ENCODE peak calls at places on chromosomes 12 and 14, in six cellular contexts. One of them, this sample, is unnamed.

GRCh38 chr12:80815351-80815750 is 98.6 kb downstream of the MYF5 start:
- DNase-seq in GM23248: no peak
- DNase-seq in GM12878: no peak
- DNase-seq in DND-41: no peak
- DNase-seq in neural progenitor cell: no peak
- DNase-seq in MM.1S: no peak
- DNase-seq in this sample: no peak

GRCh38 chr14:104353221-104353920 is 215.0 kb downstream of the KIF26A start:
- DNase-seq in GM23248: no peak
- DNase-seq in GM12878: no peak
- DNase-seq in DND-41: no peak
- DNase-seq in neural progenitor cell: no peak
- DNase-seq in MM.1S: no peak
- DNase-seq in this sample: no peak

GRCh38 chr12:50533971-50534370 is 29.2 kb downstream of the DIP2B start:
- DNase-seq in GM23248: peak; percentile 51
- DNase-seq in GM12878: no peak
- DNase-seq in DND-41: no peak
- DNase-seq in neural progenitor cell: no peak
- DNase-seq in MM.1S: no peak
- DNase-seq in this sample: no peak

GRCh38 chr14:94473666-94474410 is 2.2 kb downstream of the SERPINA9 start:
- DNase-seq in GM23248: no peak
- DNase-seq in GM12878: no peak
- DNase-seq in DND-41: no peak
- DNase-seq in neural progenitor cell: no peak
- DNase-seq in MM.1S: no peak
- DNase-seq in this sample: no peak

GRCh38 chr14:93892505-93892839 is 34.7 kb upstream of the FAM181A start:
- DNase-seq in GM23248: no peak
- DNase-seq in GM12878: no peak
- DNase-seq in DND-41: no peak
- DNase-seq in neural progenitor cell: no peak
- DNase-seq in MM.1S: no peak
- DNase-seq in this sample: no peak

GRCh38 chr14:61140872-61141271 is 140.3 kb downstream of the TMEM30B start:
- DNase-seq in GM23248: peak; percentile 84
- DNase-seq in GM12878: no peak
- DNase-seq in DND-41: no peak
- DNase-seq in neural progenitor cell: no peak
- DNase-seq in MM.1S: no peak
- DNase-seq in this sample: no peak

GRCh38 chr14:77339407-77339806 is 18.6 kb downstream of the GSTZ1 start:
- DNase-seq in GM23248: peak; percentile 86
- DNase-seq in GM12878: no peak
- DNase-seq in DND-41: no peak
- DNase-seq in neural progenitor cell: no peak
- DNase-seq in MM.1S: no peak
- DNase-seq in this sample: no peak

GRCh38 chr14:69948311-69948710 is 69.1 kb downstream of the SMOC1 start:
- DNase-seq in GM23248: no peak
- DNase-seq in GM12878: no peak
- DNase-seq in DND-41: no peak
- DNase-seq in neural progenitor cell: no peak
- DNase-seq in MM.1S: no peak
- DNase-seq in this sample: no peak

GRCh38 chr12:39405580-39405979 is 37.3 kb downstream of the KIF21A start:
- DNase-seq in GM23248: no peak
- DNase-seq in GM12878: peak; percentile 13
- DNase-seq in DND-41: no peak
- DNase-seq in neural progenitor cell: no peak
- DNase-seq in MM.1S: no peak
- DNase-seq in this sample: no peak

GRCh38 chr14:24693941-24694507 is 60.0 kb upstream of the GZMB start:
- DNase-seq in GM23248: no peak
- DNase-seq in GM12878: no peak
- DNase-seq in DND-41: no peak
- DNase-seq in neural progenitor cell: no peak
- DNase-seq in MM.1S: no peak
- DNase-seq in this sample: no peak

GRCh38 chr14:88753873-88754272 is 38.9 kb downstream of the EML5 start:
- DNase-seq in GM23248: no peak
- DNase-seq in GM12878: no peak
- DNase-seq in DND-41: no peak
- DNase-seq in neural progenitor cell: no peak
- DNase-seq in MM.1S: no peak
- DNase-seq in this sample: no peak

GRCh38 chr14:101602466-101602840 is 41.2 kb downstream of the DIO3 start:
- DNase-seq in GM23248: no peak
- DNase-seq in GM12878: no peak
- DNase-seq in DND-41: peak; percentile 3
- DNase-seq in neural progenitor cell: no peak
- DNase-seq in MM.1S: no peak
- DNase-seq in this sample: no peak

GRCh38 chr12:107917912-107918800 is 143.7 kb downstream of the ASCL4 start:
- DNase-seq in GM23248: peak; percentile 44
- DNase-seq in GM12878: no peak
- DNase-seq in DND-41: no peak
- DNase-seq in neural progenitor cell: peak; percentile 69
- DNase-seq in MM.1S: peak; percentile 54
- DNase-seq in this sample: no peak

GRCh38 chr12:130484221-130484620 is 146.5 kb downstream of the PIWIL1 start:
- DNase-seq in GM23248: no peak
- DNase-seq in GM12878: no peak
- DNase-seq in DND-41: no peak
- DNase-seq in neural progenitor cell: no peak
- DNase-seq in MM.1S: no peak
- DNase-seq in this sample: no peak

GRCh38 chr12:19912996-19913395 is 455.3 kb upstream of the PDE3A start:
- DNase-seq in GM23248: no peak
- DNase-seq in GM12878: no peak
- DNase-seq in DND-41: no peak
- DNase-seq in neural progenitor cell: peak; percentile 8
- DNase-seq in MM.1S: no peak
- DNase-seq in this sample: no peak

GRCh38 chr14:30005114-30005698 is 77.6 kb upstream of the PRKD1 start:
- DNase-seq in GM23248: peak; percentile 75
- DNase-seq in GM12878: no peak
- DNase-seq in DND-41: no peak
- DNase-seq in neural progenitor cell: peak; percentile 53
- DNase-seq in MM.1S: peak; percentile 35
- DNase-seq in this sample: peak; percentile 39

GRCh38 chr14:88218119-88218915 is 104.8 kb downstream of the KCNK10 start:
- DNase-seq in GM23248: no peak
- DNase-seq in GM12878: no peak
- DNase-seq in DND-41: no peak
- DNase-seq in neural progenitor cell: no peak
- DNase-seq in MM.1S: no peak
- DNase-seq in this sample: no peak

GRCh38 chr14:67618617-67619063 is 1.1 kb upstream of the ARG2 start:
- DNase-seq in GM23248: peak; percentile 91
- DNase-seq in GM12878: no peak
- DNase-seq in DND-41: peak; percentile 16
- DNase-seq in neural progenitor cell: peak; percentile 62
- DNase-seq in MM.1S: peak; percentile 56
- DNase-seq in this sample: peak; percentile 67

GRCh38 chr14:36656769-36657408 is 4.8 kb upstream of the PAX9 start:
- DNase-seq in GM23248: peak; percentile 7
- DNase-seq in GM12878: no peak
- DNase-seq in DND-41: no peak
- DNase-seq in neural progenitor cell: peak; percentile 48
- DNase-seq in MM.1S: no peak
- DNase-seq in this sample: no peak

GRCh38 chr12:32896438-32897275 is at the start of gene PKP2:
- DNase-seq in GM23248: peak; percentile 21
- DNase-seq in GM12878: no peak
- DNase-seq in DND-41: no peak
- DNase-seq in neural progenitor cell: peak; percentile 90
- DNase-seq in MM.1S: peak; percentile 91
- DNase-seq in this sample: no peak

GRCh38 chr12:62659457-62660295 is 193.1 kb downstream of the MON2 start:
- DNase-seq in GM23248: peak; percentile 6
- DNase-seq in GM12878: no peak
- DNase-seq in DND-41: no peak
- DNase-seq in neural progenitor cell: peak; percentile 81
- DNase-seq in MM.1S: no peak
- DNase-seq in this sample: no peak

GRCh38 chr12:29781176-29781575 is 2.6 kb downstream of the TMTC1 start:
- DNase-seq in GM23248: no peak
- DNase-seq in GM12878: no peak
- DNase-seq in DND-41: no peak
- DNase-seq in neural progenitor cell: no peak
- DNase-seq in MM.1S: no peak
- DNase-seq in this sample: no peak

GRCh38 chr12:42684171-42685071 is 94.9 kb upstream of the PRICKLE1 start:
- DNase-seq in GM23248: peak; percentile 76
- DNase-seq in GM12878: no peak
- DNase-seq in DND-41: no peak
- DNase-seq in neural progenitor cell: no peak
- DNase-seq in MM.1S: no peak
- DNase-seq in this sample: no peak

GRCh38 chr14:70045715-70046535 is 142.8 kb downstream of the SLC8A3 start:
- DNase-seq in GM23248: peak; percentile 63
- DNase-seq in GM12878: no peak
- DNase-seq in DND-41: no peak
- DNase-seq in neural progenitor cell: peak; percentile 84
- DNase-seq in MM.1S: no peak
- DNase-seq in this sample: no peak

GRCh38 chr14:73237219-73237785 is at the start of gene PAPLN:
- DNase-seq in GM23248: peak; percentile 43
- DNase-seq in GM12878: no peak
- DNase-seq in DND-41: no peak
- DNase-seq in neural progenitor cell: peak; percentile 61
- DNase-seq in MM.1S: no peak
- DNase-seq in this sample: no peak

GRCh38 chr12:84856156-84856900 is 56.3 kb downstream of the SLC6A15 start:
- DNase-seq in GM23248: peak; percentile 39
- DNase-seq in GM12878: no peak
- DNase-seq in DND-41: no peak
- DNase-seq in neural progenitor cell: no peak
- DNase-seq in MM.1S: no peak
- DNase-seq in this sample: no peak

GRCh38 chr12:104792570-104792969 is 165.5 kb downstream of the SLC41A2 start:
- DNase-seq in GM23248: peak; percentile 92
- DNase-seq in GM12878: no peak
- DNase-seq in DND-41: no peak
- DNase-seq in neural progenitor cell: no peak
- DNase-seq in MM.1S: no peak
- DNase-seq in this sample: no peak

GRCh38 chr14:65356327-65356836 is 56.1 kb upstream of the FUT8 start:
- DNase-seq in GM23248: peak; percentile 95
- DNase-seq in GM12878: no peak
- DNase-seq in DND-41: no peak
- DNase-seq in neural progenitor cell: no peak
- DNase-seq in MM.1S: peak; percentile 87
- DNase-seq in this sample: no peak

GRCh38 chr14:77603654-77604270 is 12.7 kb downstream of the SPTLC2 start:
- DNase-seq in GM23248: no peak
- DNase-seq in GM12878: no peak
- DNase-seq in DND-41: no peak
- DNase-seq in neural progenitor cell: no peak
- DNase-seq in MM.1S: no peak
- DNase-seq in this sample: no peak

GRCh38 chr12:52601671-52602070 is 408 bp upstream of the KRT72 start:
- DNase-seq in GM23248: no peak
- DNase-seq in GM12878: no peak
- DNase-seq in DND-41: no peak
- DNase-seq in neural progenitor cell: no peak
- DNase-seq in MM.1S: no peak
- DNase-seq in this sample: no peak

GRCh38 chr12:52600071-52600470 is 1.2 kb downstream of the KRT72 start:
- DNase-seq in GM23248: no peak
- DNase-seq in GM12878: no peak
- DNase-seq in DND-41: no peak
- DNase-seq in neural progenitor cell: no peak
- DNase-seq in MM.1S: no peak
- DNase-seq in this sample: no peak

GRCh38 chr12:52602552-52602951 is 1.3 kb upstream of the KRT72 start:
- DNase-seq in GM23248: no peak
- DNase-seq in GM12878: no peak
- DNase-seq in DND-41: no peak
- DNase-seq in neural progenitor cell: no peak
- DNase-seq in MM.1S: no peak
- DNase-seq in this sample: no peak

GRCh38 chr12:52600475-52600874 is 788 bp downstream of the KRT72 start:
- DNase-seq in GM23248: no peak
- DNase-seq in GM12878: no peak
- DNase-seq in DND-41: no peak
- DNase-seq in neural progenitor cell: no peak
- DNase-seq in MM.1S: no peak
- DNase-seq in this sample: no peak

DNA sequence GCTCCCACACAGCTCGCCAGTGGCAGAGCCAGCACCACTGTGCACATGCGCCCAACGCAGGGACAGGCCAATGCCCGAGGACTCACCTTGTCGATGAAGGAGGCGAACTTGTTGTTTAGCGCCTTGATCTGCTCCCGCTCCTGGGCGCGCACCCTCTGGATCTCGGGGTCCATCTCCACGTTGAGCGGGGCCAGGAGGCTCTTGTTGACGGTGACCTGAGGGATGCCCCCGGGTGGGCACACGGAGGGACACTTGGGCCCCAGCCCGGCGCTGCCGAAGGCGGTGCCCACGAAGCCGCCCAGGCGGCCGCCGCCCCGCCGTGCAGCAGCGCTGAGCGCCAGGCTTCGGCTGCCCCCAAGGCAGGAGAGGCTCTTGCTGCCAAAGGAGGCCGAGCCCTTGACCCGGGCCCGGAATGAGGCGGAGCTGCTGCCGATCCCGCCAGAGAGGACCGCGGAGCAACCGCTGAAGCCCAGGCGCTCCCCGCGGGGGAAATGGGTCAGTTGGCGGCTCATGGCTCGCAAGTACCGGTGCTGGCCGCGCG is at the start of gene KRT72:
- DNase-seq in GM23248: no peak
- DNase-seq in GM12878: no peak
- DNase-seq in DND-41: no peak
- DNase-seq in neural progenitor cell: no peak
- DNase-seq in MM.1S: no peak
- DNase-seq in this sample: no peak
- TF ChIP-seq EZH2 in GM23248: no peak
- TF ChIP-seq EZH2 in GM12878: no peak
- TF ChIP-seq EZH2 in DND-41: no peak
- TF ChIP-seq EZH2 in neural progenitor cell: no peak
- TF ChIP-seq EZH2 in MM.1S: no peak
- TF ChIP-seq EZH2 in this sample: no peak

GRCh38 chr12:71786840-71787239 is 32.2 kb downstream of the RAB21 start:
- DNase-seq in GM23248: no peak
- DNase-seq in GM12878: no peak
- DNase-seq in DND-41: no peak
- DNase-seq in neural progenitor cell: no peak
- DNase-seq in MM.1S: no peak
- DNase-seq in this sample: no peak
- H3K4me3 ChIP-seq in GM23248: no peak overlapping the region
- H3K4me3 ChIP-seq in GM12878: no peak overlapping the region
- H3K4me3 ChIP-seq in DND-41: no peak overlapping the region
- H3K4me3 ChIP-seq in neural progenitor cell: no peak overlapping the region
- H3K4me3 ChIP-seq in MM.1S: no peak overlapping the region
- H3K4me3 ChIP-seq in this sample: no peak overlapping the region

GRCh38 chr12:109726106-109726497 is 12.5 kb downstream of the FAM222A start:
- DNase-seq in GM23248: no peak
- DNase-seq in GM12878: no peak
- DNase-seq in DND-41: no peak
- DNase-seq in neural progenitor cell: no peak
- DNase-seq in MM.1S: no peak
- DNase-seq in this sample: no peak
- TF ChIP-seq EZH2 in GM23248: no peak
- TF ChIP-seq EZH2 in GM12878: no peak
- TF ChIP-seq EZH2 in DND-41: no peak
- TF ChIP-seq EZH2 in neural progenitor cell: no peak
- TF ChIP-seq EZH2 in MM.1S: no peak
- TF ChIP-seq EZH2 in this sample: no peak

GRCh38 chr12:116604883-116605641 is 45.9 kb downstream of the MAP1LC3B2 start:
- DNase-seq in GM23248: peak; percentile 84
- DNase-seq in GM12878: no peak
- DNase-seq in DND-41: no peak
- DNase-seq in neural progenitor cell: no peak
- DNase-seq in MM.1S: no peak
- DNase-seq in this sample: no peak
- H3K4me3 ChIP-seq in GM23248: peak overlapping the region; percentile 66
- H3K4me3 ChIP-seq in GM12878: no peak overlapping the region
- H3K4me3 ChIP-seq in DND-41: no peak overlapping the region
- H3K4me3 ChIP-seq in neural progenitor cell: no peak overlapping the region
- H3K4me3 ChIP-seq in MM.1S: no peak overlapping the region
- H3K4me3 ChIP-seq in this sample: no peak overlapping the region

This sample was measured in SK-N-MC.